ENCODE peak calls at places on chromosomes 5 and 9, in nine cellular contexts. W is HCT116, B is Panc1, Q is spleen, H is sigmoid colon, S is SK-N-SH, J is GM23338, R is breast epithelium, Z is suprapubic skin. P is an unnamed sample.
A peak's percentile ranks its signal among the peaks of the same experiment; 100 is the strongest.

GRCh38 chr9:14692918-14693861 is at the start of gene ZDHHC21:
- DNase-seq in Z (peak; percentile 85), H (peak; percentile 83), S (peak; percentile 91), W (no peak), J (peak; percentile 67), R (peak; percentile 36), Q (peak; percentile 94), B (no peak), P (peak; percentile 75)

GRCh38 chr5:9479361-9479760 is 66.5 kb downstream of the SEMA5A start:
- DNase-seq in S (no peak), H (no peak), R (no peak), Z (no peak), Q (no peak), B (no peak), W (no peak), J (no peak), P (no peak)

GRCh38 chr9:124011460-124012301 is at the start of gene LHX2:
- DNase-seq in R (no peak), Q (peak; percentile 81), S (peak; percentile 90), Z (no peak), B (no peak), W (peak; percentile 75), H (no peak), J (peak; percentile 98), P (no peak)

GRCh38 chr5:150299571-150300327 is 3.0 kb downstream of the ARSI start:
- DNase-seq in J (no peak), R (no peak), Q (no peak), B (no peak), W (no peak), S (no peak), Z (no peak), H (no peak), P (no peak)

GRCh38 chr5:117623042-117623815 is 1048.6 kb upstream of the SEMA6A start:
- DNase-seq in Z (no peak), H (no peak), J (no peak), B (no peak), S (no peak), Q (no peak), R (no peak), W (no peak), P (no peak)

GRCh38 chr5:137478043-137478442 is 21.1 kb downstream of the SPOCK1 start:
- DNase-seq in H (no peak), Q (no peak), R (no peak), J (no peak), Z (no peak), B (no peak), W (no peak), S (no peak), P (no peak)

GRCh38 chr5:61333351-61334223 is 1.5 kb downstream of the ZSWIM6 start:
- DNase-seq in B (no peak), J (peak; percentile 48), W (no peak), H (peak; percentile 73), R (no peak), Q (peak; percentile 92), Z (no peak), S (peak; percentile 74), P (peak; percentile 90)

GRCh38 chr5:54753034-54753433 is 232.4 kb downstream of the ESM1 start:
- DNase-seq in J (no peak), R (no peak), S (no peak), Q (no peak), B (no peak), Z (no peak), H (no peak), W (no peak), P (no peak)

GRCh38 chr5:172353271-172353807 is 69.8 kb upstream of the UBTD2 start:
- DNase-seq in Z (no peak), J (no peak), H (no peak), S (no peak), Q (no peak), W (no peak), R (no peak), B (no peak), P (no peak)

GRCh38 chr5:19270153-19270552 is 717.8 kb downstream of the CDH18 start:
- DNase-seq in Q (no peak), W (no peak), J (peak; percentile 15), Z (no peak), S (no peak), H (no peak), B (no peak), R (no peak), P (no peak)

GRCh38 chr5:19608434-19608833 is 379.6 kb downstream of the CDH18 start:
- DNase-seq in R (no peak), Q (no peak), S (peak; percentile 1), B (peak; percentile 15), H (no peak), Z (no peak), W (no peak), J (peak; percentile 24), P (no peak)

GRCh38 chr9:133513214-133514088 is 11.3 kb downstream of the MYMK start:
- DNase-seq in Q (no peak), Z (no peak), J (no peak), H (no peak), B (no peak), S (peak; percentile 91), R (no peak), W (no peak), P (peak; percentile 75)

GRCh38 chr5:74659172-74659571 is 18.6 kb upstream of the ENC1 start:
- DNase-seq in B (no peak), Q (no peak), Z (no peak), R (no peak), J (no peak), H (no peak), S (no peak), W (no peak), P (no peak)

GRCh38 chr5:74655716-74656115 is 15.2 kb upstream of the ENC1 start:
- DNase-seq in Z (no peak), Q (no peak), S (no peak), H (no peak), R (no peak), W (no peak), J (no peak), B (no peak), P (no peak)

GRCh38 chr5:74655206-74655605 is 14.7 kb upstream of the ENC1 start:
- DNase-seq in J (no peak), Q (no peak), R (no peak), W (no peak), Z (no peak), B (no peak), S (no peak), H (no peak), P (no peak)

GRCh38 chr5:74660146-74660545 is 19.6 kb upstream of the ENC1 start:
- DNase-seq in Z (no peak), R (no peak), J (no peak), Q (no peak), H (no peak), B (no peak), W (no peak), S (no peak), P (no peak)

DNA sequence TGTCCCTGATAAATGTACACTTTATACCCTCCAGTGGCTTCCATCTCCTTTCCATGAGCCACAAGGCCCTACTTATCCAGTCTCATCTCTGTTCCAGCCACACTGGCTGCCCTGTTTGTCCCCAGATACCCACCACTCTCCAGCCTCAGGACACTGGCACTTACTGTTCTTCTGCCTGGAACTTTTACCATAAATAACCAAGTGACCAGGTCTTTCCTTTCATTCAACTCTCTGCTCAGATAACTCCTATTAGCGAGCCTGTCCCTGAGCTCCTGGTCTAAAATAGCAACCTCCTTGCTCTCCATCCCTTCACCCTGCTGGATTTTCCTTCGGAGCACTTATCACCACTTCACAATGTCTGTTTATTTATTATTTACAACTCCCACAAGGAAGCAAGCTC is 16.6 kb upstream of the ENC1 start:
- DNase-seq in R (no peak), S (no peak), Z (no peak), Q (no peak), J (no peak), B (no peak), H (no peak), W (no peak), P (no peak)
- TF ChIP-seq POLR2AphosphoS5 in R (no peak), S (no peak), Z (no peak), Q (no peak), J (no peak), B (no peak), H (no peak), W (no peak), P (no peak)

GRCh38 chr9:75063556-75064305 is 24.2 kb downstream of the NMRK1 start:
- DNase-seq in R (no peak), J (no peak), Z (no peak), B (no peak), H (no peak), S (no peak), W (no peak), Q (no peak), P (no peak)
- H3K27ac ChIP-seq in R (no peak overlapping the region), J (no peak overlapping the region), Z (no peak overlapping the region), B (no peak overlapping the region), H (peak overlapping the region; percentile 5), S (peak overlapping the region; percentile 28), W (no peak overlapping the region), Q (no peak overlapping the region), P (no peak overlapping the region)

DNA sequence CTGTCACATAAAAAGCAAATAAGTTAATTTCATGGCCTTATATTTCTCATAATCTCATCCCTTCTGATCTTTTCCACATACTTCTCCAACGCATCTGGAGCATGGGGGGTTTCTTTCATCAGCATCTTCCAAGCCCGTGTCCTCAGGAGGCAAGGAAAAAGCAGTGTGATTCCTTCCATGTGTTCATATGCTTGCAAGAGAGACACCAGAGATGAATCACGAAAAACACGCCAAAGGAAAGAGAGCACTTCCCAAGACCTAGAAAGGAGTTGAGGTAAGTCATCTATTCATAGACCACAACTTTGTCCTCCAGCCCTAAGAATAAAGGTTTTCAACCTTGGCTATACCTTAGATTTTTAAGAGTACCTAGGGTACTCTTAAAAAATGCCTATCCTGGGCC is 26.0 kb upstream of the SVEP1 start:
- DNase-seq in S (no peak), Z (no peak), Q (no peak), H (no peak), J (no peak), R (no peak), W (no peak), B (no peak), P (no peak)
- TF ChIP-seq POLR2AphosphoS5 in S (no peak), Z (no peak), Q (no peak), H (no peak), J (no peak), R (no peak), W (no peak), B (no peak), P (no peak)

GRCh38 chr5:74641778-74642542 is 1.4 kb upstream of the ENC1 start:
- DNase-seq in Z (no peak), W (peak; percentile 43), B (peak; percentile 81), S (peak; percentile 44), R (no peak), Q (peak; percentile 86), J (peak; percentile 45), H (no peak), P (peak; percentile 54)

GRCh38 chr5:74641014-74641777 is 668 bp upstream of the ENC1 start:
- DNase-seq in H (peak; percentile 81), Q (peak; percentile 93), B (peak; percentile 61), S (peak; percentile 79), W (peak; percentile 48), Z (peak; percentile 88), R (peak; percentile 54), J (peak; percentile 84), P (peak; percentile 87)

GRCh38 chr5:74640450-74641013 is at the start of gene ENC1:
- DNase-seq in Q (peak; percentile 99), Z (peak; percentile 90), W (peak; percentile 55), H (peak; percentile 87), J (peak; percentile 97), B (peak; percentile 43), R (peak; percentile 74), S (peak; percentile 88), P (peak; percentile 88)

GRCh38 chr5:74642543-74642863 is 2.0 kb upstream of the ENC1 start:
- DNase-seq in B (no peak), J (no peak), Z (no peak), R (no peak), S (no peak), W (no peak), Q (no peak), H (no peak), P (no peak)

GRCh38 chr5:74643160-74643562 is 2.6 kb upstream of the ENC1 start:
- DNase-seq in J (no peak), S (no peak), B (peak; percentile 52), R (no peak), Q (no peak), H (no peak), W (peak; percentile 48), Z (no peak), P (no peak)
- H3K27ac ChIP-seq in J (no peak overlapping the region), S (peak overlapping the region; percentile 90), B (peak overlapping the region; percentile 78), R (peak overlapping the region; percentile 68), Q (peak overlapping the region; percentile 92), H (no peak overlapping the region), W (peak overlapping the region; percentile 3), Z (no peak overlapping the region), P (peak overlapping the region; percentile 90)

P was measured in upper lobe of left lung.